ENCODE peak calls at places on chromosomes 6 and 20, in seven cellular contexts. Y, H, D, M, T, O and S are unnamed samples.

GRCh38 chr6:111784423-111784822 is 88.8 kb downstream of the FYN start:
- DNase-seq in O (no peak), M (no peak), T (no peak), H (no peak), D (no peak), Y (peak), S (peak)

GRCh38 chr6:89984926-89985743 is 90.9 kb downstream of the GJA10 start:
- DNase-seq in D (no peak), O (peak), Y (no peak), T (peak), M (no peak), H (no peak), S (peak)

GRCh38 chr20:49785149-49785850 is 27.3 kb upstream of the SLC9A8 start:
- DNase-seq in O (no peak), T (no peak), H (no peak), D (no peak), Y (no peak), M (no peak), S (no peak)

GRCh38 chr6:5122504-5123112 is 37.5 kb downstream of the PPP1R3G start:
- DNase-seq in H (no peak), M (peak), T (no peak), D (no peak), O (no peak), Y (no peak), S (no peak)

GRCh38 chr6:109383438-109383940 is 1.2 kb upstream of the CD164 start:
- DNase-seq in Y (no peak), T (no peak), H (no peak), O (no peak), D (no peak), M (no peak), S (peak)

GRCh38 chr6:37867756-37868446 is 48.4 kb downstream of the ZFAND3 start:
- DNase-seq in O (no peak), T (no peak), Y (no peak), H (no peak), D (no peak), M (no peak), S (no peak)

GRCh38 chr6:69813508-69813907 is 16.7 kb upstream of the LMBRD1 start:
- DNase-seq in Y (no peak), T (no peak), O (no peak), H (no peak), D (no peak), M (no peak), S (peak)

GRCh38 chr20:17809714-17810631 is 110.2 kb downstream of the BANF2 start:
- DNase-seq in T (peak), M (no peak), O (peak), H (no peak), Y (no peak), D (no peak), S (no peak)

GRCh38 chr20:11261533-11262000 is 587.8 kb upstream of the JAG1 start:
- DNase-seq in O (no peak), T (no peak), M (no peak), H (no peak), D (no peak), Y (no peak), S (no peak)

GRCh38 chr6:38345586-38345985 is 294.1 kb downstream of the BTBD9 start:
- DNase-seq in Y (no peak), D (no peak), M (no peak), H (no peak), T (no peak), O (no peak), S (no peak)

GRCh38 chr20:11447371-11448100 is 470.2 kb upstream of the BTBD3 start:
- DNase-seq in O (no peak), Y (peak), M (no peak), T (no peak), H (no peak), D (no peak), S (no peak)

GRCh38 chr20:41717464-41717863 is 99.3 kb upstream of the CHD6 start:
- DNase-seq in M (no peak), H (no peak), Y (no peak), D (no peak), T (no peak), O (no peak), S (no peak)

GRCh38 chr20:45104786-45105185 is 3.9 kb upstream of the KCNS1 start:
- DNase-seq in M (no peak), O (no peak), H (no peak), Y (peak), D (no peak), T (no peak), S (peak)

GRCh38 chr20:62427172-62428007 is at the start of gene RBBP8NL:
- DNase-seq in T (no peak), Y (no peak), M (peak), O (no peak), D (no peak), H (no peak), S (no peak)

GRCh38 chr20:2468581-2469407 is 1.8 kb downstream of the SNRPB start:
- DNase-seq in T (no peak), D (no peak), Y (no peak), H (no peak), M (no peak), O (no peak), S (no peak)

GRCh38 chr20:21505810-21506530 is 7.9 kb downstream of the NKX2-2 start:
- DNase-seq in Y (peak), T (peak), O (no peak), M (no peak), D (peak), H (peak), S (peak)

GRCh38 chr6:82259389-82259788 is 11.8 kb upstream of the IBTK start:
- DNase-seq in O (no peak), H (no peak), T (no peak), D (no peak), Y (no peak), M (no peak), S (peak)

GRCh38 chr20:44030394-44030793 is 115.7 kb downstream of the TOX2 start:
- DNase-seq in H (no peak), Y (no peak), D (no peak), T (no peak), O (no peak), M (peak), S (no peak)

GRCh38 chr20:52142801-52143200 is 48.8 kb downstream of the ZFP64 start:
- DNase-seq in D (no peak), Y (no peak), M (no peak), T (no peak), O (no peak), H (no peak), S (no peak)

GRCh38 chr6:37538107-37538506 is 38.4 kb upstream of the CCDC167 start:
- DNase-seq in O (no peak), M (no peak), T (no peak), D (no peak), Y (peak), H (peak), S (peak)

GRCh38 chr20:31516651-31517050 is 2.4 kb downstream of the HM13 start:
- DNase-seq in M (no peak), H (no peak), T (no peak), D (no peak), Y (no peak), O (no peak), S (no peak)

GRCh38 chr6:163745566-163746400 is 331.3 kb downstream of the QKI start:
- DNase-seq in O (no peak), M (no peak), D (no peak), H (peak), T (no peak), Y (peak), S (no peak)

GRCh38 chr6:119148102-119148824 is 69.8 kb upstream of the FAM184A start:
- DNase-seq in Y (peak), H (peak), M (no peak), T (no peak), D (no peak), O (no peak), S (peak)

DNA sequence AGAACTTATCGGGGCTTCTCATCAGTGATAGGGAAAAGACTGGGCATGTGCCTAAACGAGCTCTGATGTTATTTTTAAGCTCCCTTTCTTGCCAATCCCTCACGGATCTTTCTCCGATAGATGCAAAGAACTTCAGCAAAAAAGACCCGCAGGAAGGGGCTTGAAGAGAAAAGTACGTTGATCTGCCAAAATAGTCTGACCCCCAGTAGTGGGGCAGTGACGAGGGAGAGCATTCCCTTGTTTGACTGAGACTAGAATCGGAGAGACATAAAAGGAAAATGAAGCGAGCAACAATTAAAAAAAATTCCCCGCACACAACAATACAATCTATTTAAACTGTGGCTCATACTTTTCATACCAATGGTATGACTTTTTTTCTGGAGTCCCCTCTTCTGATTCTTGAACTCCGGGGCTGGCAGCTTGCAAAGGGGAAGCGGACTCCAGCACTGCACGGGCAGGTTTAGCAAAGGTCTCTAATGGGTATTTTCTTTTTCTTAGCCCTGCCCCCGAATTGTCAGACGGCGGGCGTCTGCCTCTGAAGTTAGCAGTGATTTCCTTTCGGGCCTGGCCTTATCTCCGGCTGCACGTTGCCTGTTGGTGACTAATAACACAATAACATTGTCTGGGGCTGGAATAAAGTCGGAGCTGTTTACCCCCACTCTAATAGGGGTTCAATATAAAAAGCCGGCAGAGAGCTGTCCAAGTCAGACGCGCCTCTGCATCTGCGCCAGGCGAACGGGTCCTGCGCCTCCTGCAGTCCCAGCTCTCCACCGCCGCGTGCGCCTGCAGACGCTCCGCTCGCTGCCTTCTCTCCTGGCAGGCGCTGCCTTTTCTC is at the start of gene EDN1:
- DNase-seq in D (peak), M (peak), O (peak), T (peak), Y (peak), H (peak), S (peak)
- TF ChIP-seq POLR2A in D (peak), M (no peak), O (peak), T (peak), Y (peak), H (peak), S (no peak)

GRCh38 chr6:143059616-143060353 is 904 bp upstream of the AIG1 start:
- DNase-seq in O (no peak), T (peak), Y (peak), H (no peak), D (no peak), M (no peak), S (peak)
- TF ChIP-seq POLR2A in O (no peak), T (peak), Y (no peak), H (no peak), D (no peak), M (no peak), S (no peak)

GRCh38 chr20:47316776-47317126 is 39.7 kb downstream of the ZMYND8 start:
- DNase-seq in Y (no peak), M (no peak), O (no peak), D (no peak), T (no peak), H (no peak), S (no peak)

GRCh38 chr20:47317127-47317895 is 39.2 kb downstream of the ZMYND8 start:
- DNase-seq in H (peak), M (peak), D (peak), T (peak), Y (peak), O (peak), S (peak)

GRCh38 chr20:47319517-47320252 is 36.8 kb downstream of the ZMYND8 start:
- DNase-seq in D (peak), O (peak), H (no peak), T (no peak), Y (peak), M (peak), S (peak)

GRCh38 chr20:47318027-47318595 is 38.4 kb downstream of the ZMYND8 start:
- DNase-seq in Y (no peak), D (peak), T (no peak), H (no peak), O (peak), M (no peak), S (peak)

GRCh38 chr20:47318596-47319516 is 37.6 kb downstream of the ZMYND8 start:
- DNase-seq in D (peak), O (peak), Y (peak), H (peak), T (peak), M (peak), S (peak)
- TF ChIP-seq POLR2A in D (peak), O (peak), Y (peak), H (no peak), T (peak), M (no peak), S (no peak)

GRCh38 chr20:58349586-58349985 is 39.4 kb upstream of the VAPB start:
- DNase-seq in O (no peak), M (no peak), D (no peak), T (no peak), Y (no peak), H (peak), S (no peak)
- TF ChIP-seq POLR2A in O (no peak), M (no peak), D (no peak), T (no peak), Y (no peak), H (no peak), S (no peak)

GRCh38 chr20:23623666-23624065 is 14.1 kb downstream of the CST3 start:
- DNase-seq in Y (no peak), H (no peak), M (no peak), D (no peak), O (no peak), T (no peak), S (no peak)

GRCh38 chr20:23625236-23625964 is 12.4 kb downstream of the CST3 start:
- DNase-seq in D (no peak), T (no peak), Y (no peak), M (no peak), H (no peak), O (no peak), S (no peak)

GRCh38 chr20:23626040-23626620 is 11.6 kb downstream of the CST3 start:
- DNase-seq in H (no peak), T (no peak), O (no peak), Y (no peak), M (no peak), D (no peak), S (no peak)

GRCh38 chr20:23622839-23623343 is 14.9 kb downstream of the CST3 start:
- DNase-seq in M (peak), Y (peak), T (peak), D (peak), H (peak), O (peak), S (peak)

DNA sequence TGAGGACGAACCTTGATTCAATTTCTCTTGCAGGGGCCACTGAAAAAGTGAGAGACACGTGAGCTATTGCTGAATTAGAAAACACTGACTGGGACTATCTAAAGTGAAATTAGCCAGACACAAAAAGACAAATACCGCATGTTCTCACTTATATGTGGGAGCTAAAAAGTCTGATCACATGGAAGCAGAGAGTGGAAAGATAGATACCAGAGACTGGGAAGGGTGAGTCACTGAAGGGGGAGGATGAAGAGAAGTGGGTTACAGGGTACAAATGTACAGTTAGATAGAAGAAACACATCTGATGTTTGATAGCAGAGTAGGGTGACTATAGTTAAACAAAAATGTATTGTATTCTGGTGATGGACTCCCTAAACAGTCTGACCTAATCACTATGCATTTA is 13.4 kb downstream of the CST3 start:
- DNase-seq in Y (no peak), H (no peak), D (no peak), O (no peak), T (no peak), M (no peak), S (no peak)
- TF ChIP-seq POLR2A in Y (no peak), H (no peak), D (no peak), O (no peak), T (no peak), M (no peak), S (no peak)

GRCh38 chr6:149566372-149567193 is at the start of gene GINM1:
- DNase-seq in O (peak), T (peak), M (peak), D (peak), H (peak), Y (peak), S (peak)
- TF ChIP-seq POLR2A in O (no peak), T (peak), M (no peak), D (peak), H (peak), Y (no peak), S (peak)

GRCh38 chr6:36198986-36199385 is 2.4 kb downstream of the BRPF3 start:
- DNase-seq in D (no peak), H (no peak), Y (no peak), O (no peak), M (no peak), T (no peak), S (no peak)

GRCh38 chr6:36197739-36198221 is 1.2 kb downstream of the BRPF3 start:
- DNase-seq in D (peak), H (no peak), O (no peak), T (no peak), Y (peak), M (peak), S (no peak)

GRCh38 chr6:36196049-36196879 is at the start of gene BRPF3:
- DNase-seq in O (peak), Y (peak), T (peak), D (peak), H (peak), M (peak), S (peak)

GRCh38 chr6:36195471-36196048 is 984 bp upstream of the BRPF3 start:
- DNase-seq in H (no peak), D (no peak), M (no peak), Y (peak), O (no peak), T (no peak), S (no peak)

DNA sequence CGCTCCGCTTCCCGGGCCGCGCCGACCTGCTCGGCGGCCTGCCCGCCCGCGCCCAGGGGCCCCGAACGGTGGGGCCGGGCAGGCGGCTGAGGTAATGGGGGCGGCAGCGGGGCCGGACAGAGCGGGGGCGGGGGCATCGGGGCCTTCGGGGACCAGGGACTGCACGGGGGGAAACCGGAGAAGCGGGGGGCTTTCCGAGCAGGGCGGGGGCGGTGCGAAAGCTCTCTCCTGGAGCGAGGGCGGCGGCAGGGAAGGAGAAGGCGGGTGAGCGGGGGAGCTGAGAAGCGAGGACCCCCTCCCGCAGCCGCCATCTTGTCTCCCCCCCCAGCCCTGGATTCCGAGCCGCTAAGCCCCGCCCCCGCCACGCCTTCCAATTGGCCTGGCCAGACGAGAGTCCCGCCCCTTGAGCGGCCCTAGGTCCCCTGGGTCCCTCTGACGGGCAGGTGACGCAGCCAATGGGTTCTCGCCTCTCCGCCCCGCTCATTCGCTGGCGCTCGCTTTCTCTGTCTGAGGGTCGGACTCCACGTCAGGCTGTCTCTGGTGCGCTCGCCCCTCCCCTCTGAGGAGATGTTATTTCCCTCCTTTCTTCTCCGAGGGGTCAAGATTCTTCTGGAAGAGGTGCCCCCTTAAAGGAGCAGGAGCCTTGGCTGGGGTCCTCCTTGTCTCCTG is 470 bp downstream of the BRPF3 start:
- DNase-seq in O (peak), M (peak), D (peak), Y (peak), T (peak), H (peak), S (peak)
- TF ChIP-seq POLR2A in O (peak), M (no peak), D (peak), Y (peak), T (peak), H (peak), S (peak)

DNA sequence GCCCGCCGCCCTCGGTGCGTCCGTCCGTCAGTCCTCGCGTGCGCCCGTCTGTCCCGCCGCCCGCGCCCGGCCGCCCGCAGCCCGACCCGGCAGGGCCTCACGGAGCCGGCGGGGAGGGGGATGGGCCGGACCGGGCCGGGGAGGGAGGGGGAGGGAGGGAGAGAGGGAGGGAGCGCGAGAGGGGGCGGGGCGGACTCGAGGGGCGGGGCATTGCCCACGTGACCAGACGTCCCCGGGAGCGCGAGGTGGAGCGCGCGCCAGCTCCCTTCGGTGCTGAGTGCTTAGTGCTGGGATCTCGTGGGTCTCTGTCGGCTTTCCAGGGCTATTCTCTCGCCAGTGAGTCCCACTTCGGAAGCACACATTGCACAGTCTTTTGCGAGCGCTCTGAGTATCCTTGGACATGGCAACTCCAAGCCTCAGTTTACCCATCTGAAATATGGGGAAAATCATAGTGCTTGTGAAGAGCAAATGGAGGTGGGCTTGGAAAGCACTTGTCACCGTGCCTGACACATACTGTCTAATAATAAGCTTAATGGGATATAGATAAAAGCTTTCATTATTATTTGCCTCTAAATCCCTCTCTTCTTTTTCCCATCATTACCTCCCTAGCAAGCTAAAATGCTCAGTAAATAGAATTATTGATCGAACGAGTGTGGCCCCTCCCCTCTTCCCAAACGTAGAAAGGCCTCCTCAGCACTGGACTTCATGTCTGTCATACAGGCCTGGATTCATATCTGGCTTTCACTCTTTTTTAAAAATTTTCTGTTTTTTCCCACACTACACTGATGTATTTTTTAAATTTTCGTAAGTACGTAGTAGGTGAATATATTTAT is at the start of gene NCOA6:
- DNase-seq in T (peak), O (peak), D (peak), H (peak), M (peak), Y (peak), S (peak)
- TF ChIP-seq POLR2A in T (peak), O (no peak), D (no peak), H (peak), M (no peak), Y (peak), S (peak)